ENCODE peak calls at places on chromosome 15, in four cellular contexts. W is GM12878, X is psoas muscle, P is stomach. F is an unnamed sample.

GRCh38 chr15:40240619-40241304 is 1.9 kb downstream of the PAK6 start:
- DNase-seq in W (no peak), X (no peak), P (peak; percentile 24), F (no peak)

GRCh38 chr15:79442911-79443310 is 10.8 kb downstream of the MINAR1 start:
- DNase-seq in W (no peak), X (no peak), P (no peak), F (no peak)

GRCh38 chr15:68512052-68512451 is 66.7 kb upstream of the CORO2B start:
- DNase-seq in W (no peak), X (no peak), P (no peak), F (no peak)

GRCh38 chr15:101049856-101050646 is 130.9 kb downstream of the LRRK1 start:
- DNase-seq in W (no peak), X (no peak), P (peak; percentile 22), F (no peak)

GRCh38 chr15:34847598-34847997 is 52.2 kb upstream of the ACTC1 start:
- DNase-seq in W (no peak), X (no peak), P (no peak), F (no peak)

GRCh38 chr15:67103869-67104268 is 38.5 kb downstream of the SMAD3 start:
- DNase-seq in W (no peak), X (no peak), P (no peak), F (no peak)

GRCh38 chr15:25579127-25579526 is 140.3 kb upstream of the UBE3A start:
- DNase-seq in W (no peak), X (no peak), P (no peak), F (no peak)

GRCh38 chr15:93029613-93030429 is 59.2 kb downstream of the RGMA start:
- DNase-seq in W (no peak), X (peak; percentile 76), P (no peak), F (no peak)

GRCh38 chr15:99979371-99979770 is 246.1 kb upstream of the LYSMD4 start:
- DNase-seq in W (no peak), X (peak; percentile 29), P (no peak), F (no peak)

GRCh38 chr15:90003736-90004135 is 2.6 kb downstream of the ZNF710 start:
- DNase-seq in W (no peak), X (no peak), P (no peak), F (no peak)

GRCh38 chr15:63501256-63502089 is 2.9 kb upstream of the USP3 start:
- DNase-seq in W (no peak), X (peak; percentile 86), P (peak; percentile 80), F (peak; percentile 31)

GRCh38 chr15:23853291-23853690 is 166.2 kb upstream of the NDN start:
- DNase-seq in W (no peak), X (no peak), P (no peak), F (no peak)

GRCh38 chr15:40911139-40911538 is 16.9 kb downstream of the VPS18 start:
- DNase-seq in W (no peak), X (no peak), P (no peak), F (no peak)

GRCh38 chr15:91268510-91268909 is 168.5 kb downstream of the SV2B start:
- DNase-seq in W (no peak), X (no peak), P (no peak), F (peak; percentile 34)

GRCh38 chr15:63187589-63188226 is 1.7 kb upstream of the RAB8B start:
- DNase-seq in W (no peak), X (no peak), P (no peak), F (no peak)

GRCh38 chr15:82045179-82045891 is 483 bp downstream of the MEX3B start:
- DNase-seq in W (no peak), X (peak; percentile 67), P (no peak), F (peak; percentile 26)

GRCh38 chr15:60590935-60591490 is 112.1 kb upstream of the ICE2 start:
- DNase-seq in W (no peak), X (peak; percentile 80), P (peak; percentile 55), F (peak; percentile 52)

GRCh38 chr15:40303576-40303975 is 4.2 kb downstream of the PLCB2 start:
- DNase-seq in W (no peak), X (no peak), P (no peak), F (no peak)

GRCh38 chr15:78394981-78395619 is 42.9 kb upstream of the IREB2 start:
- DNase-seq in W (no peak), X (no peak), P (peak; percentile 13), F (peak; percentile 74)

GRCh38 chr15:80105193-80105984 is 45.9 kb downstream of the ZFAND6 start:
- DNase-seq in W (no peak), X (no peak), P (no peak), F (no peak)

GRCh38 chr15:25862469-25863066 is 559 bp downstream of the ATP10A start:
- DNase-seq in W (no peak), X (no peak), P (peak; percentile 36), F (no peak)

GRCh38 chr15:83299462-83299861 is 15.0 kb upstream of the BNC1 start:
- DNase-seq in W (no peak), X (no peak), P (no peak), F (no peak)

GRCh38 chr15:41115652-41116115 is 396 bp downstream of the INO80 start:
- DNase-seq in W (no peak), X (peak; percentile 88), P (peak; percentile 55), F (peak; percentile 76)

GRCh38 chr15:67303490-67304363 is 49.1 kb downstream of the IQCH start:
- DNase-seq in W (peak; percentile 24), X (no peak), P (no peak), F (peak; percentile 17)

GRCh38 chr15:92666780-92667179 is 11.2 kb upstream of the FAM174B start:
- DNase-seq in W (no peak), X (peak; percentile 72), P (peak; percentile 48), F (no peak)

GRCh38 chr15:42156266-42156922 is at the start of gene PLA2G4F:
- DNase-seq in W (no peak), X (peak; percentile 79), P (peak; percentile 82), F (no peak)

GRCh38 chr15:78880242-78880533 is 7.5 kb downstream of the MORF4L1 start:
- DNase-seq in W (no peak), X (no peak), P (no peak), F (no peak)

GRCh38 chr15:65922621-65923020 is 53.3 kb downstream of the RAB11A start:
- DNase-seq in W (no peak), X (no peak), P (no peak), F (no peak)

GRCh38 chr15:89197503-89197971 is 23.8 kb downstream of the RLBP1 start:
- DNase-seq in W (no peak), X (no peak), P (no peak), F (no peak)

GRCh38 chr15:66408254-66408653 is 21.5 kb downstream of the MAP2K1 start:
- DNase-seq in W (no peak), X (no peak), P (no peak), F (no peak)

DNA sequence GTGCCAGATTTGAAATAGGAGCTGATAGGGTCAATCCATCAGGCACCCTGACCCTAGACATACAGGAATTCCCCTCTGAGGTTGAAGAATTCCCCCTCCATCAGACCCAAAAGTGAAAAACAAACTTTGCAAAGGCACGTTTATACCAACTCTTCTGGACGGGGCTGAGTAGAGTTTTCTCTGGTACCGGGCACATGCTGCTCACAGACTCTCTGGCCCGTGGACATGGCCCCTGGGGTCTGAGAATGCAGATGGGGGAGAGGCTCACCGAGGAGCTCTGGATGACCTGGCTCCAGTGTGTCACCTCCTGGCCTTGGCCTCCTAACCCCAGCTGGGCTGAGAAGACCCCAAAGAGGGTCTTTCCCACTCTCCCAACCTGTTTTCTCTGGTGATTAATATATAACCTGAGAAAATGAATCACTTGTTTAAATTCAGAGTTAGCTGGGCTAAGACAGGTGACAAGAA is 11.2 kb upstream of the LIPC start:
- DNase-seq in W (peak; percentile 28), X (no peak), P (no peak), F (no peak)
- H3K4me1 ChIP-seq in W (peaks cover 12% of the 10 kb centered on the region), X (no peaks in the 10 kb centered on the region), P (no peaks in the 10 kb centered on the region), F (no peaks in the 10 kb centered on the region)

DNA sequence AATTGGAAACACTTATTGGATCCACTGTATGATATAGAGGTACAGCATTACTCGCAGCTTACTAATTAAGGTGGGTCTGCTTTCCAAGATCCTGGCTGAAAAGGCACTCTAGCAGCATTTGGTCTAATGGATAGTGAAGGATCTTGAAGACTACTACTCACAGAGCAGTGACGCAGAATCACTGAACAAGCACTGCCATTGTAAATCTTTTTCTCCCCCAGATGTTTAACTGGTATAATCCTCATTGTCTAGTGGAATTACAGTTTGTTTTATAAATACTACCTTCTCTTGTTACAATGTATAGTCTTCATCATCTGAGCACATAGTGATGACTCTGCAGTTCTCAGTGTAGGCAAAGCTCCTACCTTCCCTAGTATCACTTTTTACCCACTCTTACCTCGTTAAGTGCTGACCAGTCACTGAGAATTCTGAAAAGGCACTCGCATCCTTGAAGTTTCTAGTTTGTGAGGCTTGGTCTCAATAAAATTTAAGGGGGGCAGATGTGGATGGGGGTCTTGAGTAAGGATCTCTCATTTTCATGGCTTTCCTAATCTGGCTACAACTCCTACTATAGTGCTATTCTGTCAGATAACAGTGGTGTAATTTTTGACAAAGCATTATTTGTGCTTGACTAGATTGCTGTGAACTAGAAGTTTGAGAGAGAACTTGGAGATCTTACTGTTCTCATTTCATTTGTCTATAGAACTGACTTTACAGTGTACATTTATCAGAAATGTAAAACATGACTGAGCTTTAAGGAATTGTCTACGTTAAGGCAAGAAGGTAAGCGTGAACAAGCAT is 23.2 kb downstream of the MAPK6 start:
- DNase-seq in W (no peak), X (no peak), P (no peak), F (no peak)
- H3K27ac ChIP-seq in W (no peak overlapping the region), X (peak overlapping the region; percentile 17), P (peak overlapping the region; percentile 68), F (peak overlapping the region; percentile 58)

DNA sequence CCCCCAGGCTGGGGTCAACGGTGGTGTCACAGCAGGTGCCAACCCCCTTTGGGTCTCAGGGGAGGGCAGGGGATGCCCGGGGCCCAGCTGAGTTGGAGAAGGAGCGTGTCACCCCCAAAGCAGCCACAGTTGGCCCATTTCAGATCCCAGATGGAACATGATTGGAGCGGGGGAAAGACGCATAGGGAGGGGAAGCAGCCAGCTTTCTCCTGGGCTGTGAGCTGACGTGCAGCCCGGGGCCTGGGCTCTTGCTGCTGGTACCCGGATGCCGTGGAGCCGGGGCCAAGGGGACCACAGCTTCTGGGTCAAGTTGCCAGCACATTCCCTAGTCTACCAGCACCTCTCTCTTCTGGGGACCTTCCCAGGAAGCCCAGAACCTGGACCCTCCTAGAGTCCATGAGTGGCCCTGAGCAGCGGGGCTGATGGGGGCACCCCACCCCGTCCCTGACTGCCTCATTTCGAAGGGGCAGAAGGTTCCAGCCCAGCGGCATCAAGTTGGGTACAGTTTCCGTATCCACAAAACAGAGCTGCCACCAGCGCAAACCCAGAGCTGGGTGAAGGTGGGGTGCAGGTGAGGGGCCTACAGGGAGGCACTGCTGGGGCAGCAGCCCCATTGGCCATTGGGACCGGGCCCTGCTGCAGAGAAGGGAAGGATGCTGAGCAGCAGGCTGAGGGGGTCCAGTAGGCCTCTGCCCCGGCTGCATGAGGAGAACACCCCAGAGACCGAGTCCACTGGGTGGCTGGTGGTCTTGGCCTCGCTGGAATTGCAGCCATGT is 148.8 kb downstream of the NSMCE3 start:
- DNase-seq in W (no peak), X (peak; percentile 19), P (no peak), F (no peak)
- H3K4me1 ChIP-seq in W (no peaks in the 10 kb centered on the region), X (no peaks in the 10 kb centered on the region), P (no peaks in the 10 kb centered on the region), F (no peaks in the 10 kb centered on the region)

DNA sequence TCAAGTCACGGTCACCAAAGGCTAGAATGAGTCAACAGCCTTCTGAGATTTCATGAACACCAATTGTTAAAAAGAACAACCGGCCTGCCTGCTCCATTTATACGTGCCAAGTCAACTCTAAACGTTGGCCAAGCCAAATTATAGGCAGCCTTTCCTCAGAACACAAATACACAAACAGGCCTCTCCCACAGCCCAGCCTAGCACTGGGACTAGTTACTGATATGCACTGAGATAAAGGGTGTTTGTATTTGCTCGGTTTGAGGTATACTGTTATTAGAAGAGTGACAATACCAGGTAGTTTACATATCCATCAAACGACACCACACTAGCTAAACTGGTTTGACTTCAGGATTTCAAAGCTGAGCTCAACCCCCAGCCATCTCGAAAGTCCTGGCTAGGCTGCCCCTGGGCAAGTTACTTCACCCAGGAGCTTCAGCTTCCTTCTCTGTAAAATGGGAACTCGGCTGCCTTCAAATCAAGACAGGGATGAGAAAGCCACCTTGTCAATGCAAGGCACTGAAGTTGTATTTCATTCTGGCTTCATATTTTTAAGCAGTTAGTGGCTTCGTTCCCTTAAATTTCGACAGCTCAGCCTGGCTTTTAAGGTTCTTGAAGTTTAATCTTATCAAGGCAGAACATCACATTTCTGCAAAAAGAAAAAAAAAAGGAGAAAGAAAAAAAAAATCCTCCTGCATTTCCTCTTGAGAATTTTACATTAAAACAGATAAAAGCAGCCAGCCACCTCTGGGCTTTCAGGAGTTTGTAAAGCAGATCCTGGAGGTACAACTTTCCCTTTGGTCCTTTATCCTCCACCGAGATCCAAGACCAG is 4.0 kb downstream of the TLE3 start:
- DNase-seq in W (no peak), X (no peak), P (peak; percentile 85), F (no peak)
- H3K27ac ChIP-seq in W (no peak overlapping the region), X (peak overlapping the region; percentile 2), P (peak overlapping the region; percentile 96), F (peak overlapping the region; percentile 65)